ENCODE peak calls at places on chromosomes 3 and 15, in five cellular contexts. V is cardiac fibroblast, K is glutamatergic neuron, U is transverse colon, M is right atrium auricular region. N is an unnamed sample.

GRCh38 chr3:84175449-84175848 is 783.3 kb upstream of the CADM2 start:
- DNase-seq in V (no peak), K (no peak), U (no peak), M (no peak), N (no peak)

GRCh38 chr15:38072507-38073277 is 138.3 kb downstream of the TMCO5A start:
- DNase-seq in V (peak), K (peak), U (peak), M (peak), N (peak)

GRCh38 chr3:173556546-173556945 is 159.0 kb downstream of the NLGN1 start:
- DNase-seq in V (no peak), K (no peak), U (no peak), M (no peak), N (no peak)

GRCh38 chr3:34008191-34008590 is 209.8 kb downstream of the PDCD6IP start:
- DNase-seq in V (peak), K (peak), U (no peak), M (no peak), N (no peak)

GRCh38 chr3:69855436-69856162 is 116.3 kb downstream of the MITF start:
- DNase-seq in V (peak), K (no peak), U (no peak), M (no peak), N (no peak)

GRCh38 chr15:96093063-96093462 is 237.4 kb upstream of the NR2F2 start:
- DNase-seq in V (no peak), K (no peak), U (no peak), M (no peak), N (no peak)

GRCh38 chr3:81195483-81195882 is 566.0 kb downstream of the GBE1 start:
- DNase-seq in V (no peak), K (no peak), U (no peak), M (no peak), N (no peak)

GRCh38 chr3:32436816-32437189 is 45.1 kb downstream of the CMTM7 start:
- DNase-seq in V (no peak), K (no peak), U (no peak), M (no peak), N (no peak)

GRCh38 chr3:43296565-43296964 is 10.2 kb downstream of the SNRK start:
- DNase-seq in V (peak), K (no peak), U (peak), M (no peak), N (peak)

GRCh38 chr3:15330031-15330596 is 2.3 kb downstream of the SH3BP5 start:
- DNase-seq in V (peak), K (no peak), U (peak), M (peak), N (peak)

GRCh38 chr3:46463120-46463867 is 1.4 kb downstream of the LTF start:
- DNase-seq in V (no peak), K (no peak), U (no peak), M (peak), N (no peak)

GRCh38 chr3:115040673-115041286 is 106.3 kb downstream of the ZBTB20 start:
- DNase-seq in V (peak), K (peak), U (peak), M (no peak), N (peak)

GRCh38 chr3:177905895-177906511 is 630.2 kb upstream of the KCNMB2 start:
- DNase-seq in V (peak), K (no peak), U (no peak), M (no peak), N (no peak)

GRCh38 chr3:131163-131889 is 65.2 kb upstream of the CHL1 start:
- DNase-seq in V (no peak), K (no peak), U (no peak), M (no peak), N (no peak)

GRCh38 chr3:138007898-138008297 is 2.1 kb upstream of the CLDN18 start:
- DNase-seq in V (no peak), K (no peak), U (no peak), M (no peak), N (no peak)

GRCh38 chr3:90015688-90016356 is 908.4 kb downstream of the EPHA3 start:
- DNase-seq in V (peak), K (no peak), U (no peak), M (no peak), N (no peak)

GRCh38 chr3:122105626-122106025 is 50.5 kb downstream of the CD86 start:
- DNase-seq in V (peak), K (no peak), U (no peak), M (no peak), N (no peak)

GRCh38 chr3:194773666-194774455 is 88.2 kb downstream of the FAM43A start:
- DNase-seq in V (no peak), K (no peak), U (no peak), M (peak), N (no peak)

GRCh38 chr15:36079021-36079420 is 500.4 kb upstream of the CDIN1 start:
- DNase-seq in V (no peak), K (no peak), U (no peak), M (no peak), N (no peak)

GRCh38 chr3:17013050-17013449 is 128.3 kb downstream of the PLCL2 start:
- DNase-seq in V (no peak), K (peak), U (no peak), M (no peak), N (no peak)

GRCh38 chr15:100725121-100726069 is 123.0 kb downstream of the ASB7 start:
- DNase-seq in V (peak), K (no peak), U (no peak), M (no peak), N (peak)

GRCh38 chr3:1578105-1578833 is 485.4 kb downstream of the CNTN6 start:
- DNase-seq in V (no peak), K (no peak), U (no peak), M (no peak), N (no peak)

GRCh38 chr3:188090626-188091309 is 63.2 kb upstream of the LPP start:
- DNase-seq in V (no peak), K (no peak), U (no peak), M (no peak), N (no peak)

GRCh38 chr3:51975857-51976549 is 1.1 kb downstream of the ABHD14A start:
- DNase-seq in V (peak), K (peak), U (peak), M (peak), N (no peak)

GRCh38 chr3:114093001-114093350 is 36.4 kb downstream of the QTRT2 start:
- DNase-seq in V (no peak), K (no peak), U (no peak), M (no peak), N (no peak)

GRCh38 chr3:182940266-182940808 is 40.0 kb downstream of the DCUN1D1 start:
- DNase-seq in V (no peak), K (no peak), U (no peak), M (no peak), N (no peak)

GRCh38 chr3:111627092-111627491 is 31.9 kb upstream of the ZBED2 start:
- DNase-seq in V (no peak), K (no peak), U (no peak), M (no peak), N (no peak)

GRCh38 chr3:146164951-146165350 is 4.0 kb upstream of the PLOD2 start:
- DNase-seq in V (no peak), K (no peak), U (peak), M (no peak), N (no peak)

GRCh38 chr3:139037478-139037877 is 7.2 kb downstream of the PRR23C start:
- DNase-seq in V (no peak), K (no peak), U (no peak), M (no peak), N (no peak)

GRCh38 chr3:99429501-99429900 is 208.9 kb upstream of the COL8A1 start:
- DNase-seq in V (no peak), K (no peak), U (no peak), M (no peak), N (no peak)

GRCh38 chr15:85730001-85730820 is 64.5 kb downstream of the KLHL25 start:
- DNase-seq in V (peak), K (peak), U (no peak), M (no peak), N (peak)

GRCh38 chr15:101027273-101027901 is 108.2 kb downstream of the LRRK1 start:
- DNase-seq in V (no peak), K (no peak), U (peak), M (peak), N (no peak)

GRCh38 chr3:26350853-26351252 is 271.7 kb upstream of the LRRC3B start:
- DNase-seq in V (no peak), K (no peak), U (no peak), M (no peak), N (no peak)

GRCh38 chr15:38351466-38351865 is 98.8 kb downstream of the SPRED1 start:
- DNase-seq in V (peak), K (no peak), U (no peak), M (no peak), N (no peak)

GRCh38 chr15:86830304-86830703 is 750.6 kb downstream of the AGBL1 start:
- DNase-seq in V (no peak), K (no peak), U (no peak), M (no peak), N (no peak)

GRCh38 chr3:107224001-107224596 is 153.1 kb upstream of the CCDC54 start:
- DNase-seq in V (no peak), K (no peak), U (no peak), M (no peak), N (no peak)

GRCh38 chr15:23648920-23649515 is 1.4 kb upstream of the MAGEL2 start:
- DNase-seq in V (peak), K (peak), U (peak), M (no peak), N (no peak)

GRCh38 chr15:39925112-39925830 is 5.2 kb upstream of the GPR176 start:
- DNase-seq in V (no peak), K (no peak), U (no peak), M (no peak), N (no peak)

GRCh38 chr3:134212898-134213665 is 37.6 kb downstream of the RYK start:
- DNase-seq in V (peak), K (peak), U (peak), M (peak), N (peak)

GRCh38 chr3:134214239-134214638 is 36.4 kb downstream of the RYK start:
- DNase-seq in V (no peak), K (no peak), U (no peak), M (no peak), N (no peak)

GRCh38 chr3:134216206-134216764 is 34.4 kb downstream of the RYK start:
- DNase-seq in V (no peak), K (no peak), U (no peak), M (no peak), N (no peak)

GRCh38 chr3:134216851-134217250 is 33.8 kb downstream of the RYK start:
- DNase-seq in V (no peak), K (no peak), U (no peak), M (no peak), N (no peak)

DNA sequence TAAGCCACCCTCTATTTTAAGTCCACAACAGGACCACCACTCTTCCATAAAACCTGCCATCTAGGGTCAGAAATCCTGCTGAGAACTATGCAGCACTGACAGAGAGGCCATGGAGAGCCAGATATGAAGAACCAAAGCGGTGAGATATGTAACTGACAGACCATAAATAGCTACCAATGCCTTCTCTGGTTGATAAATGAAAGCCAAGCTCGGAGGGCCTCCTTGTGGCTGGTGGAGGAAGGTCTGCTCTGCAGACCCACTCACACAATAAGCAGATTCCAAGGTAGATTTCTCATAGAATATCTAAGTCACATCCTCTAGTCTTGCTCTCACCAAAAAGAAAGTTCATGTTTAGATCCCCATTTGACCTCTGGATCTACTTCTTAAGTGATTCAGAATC is 38.9 kb downstream of the RYK start:
- DNase-seq in V (peak), K (peak), U (no peak), M (no peak), N (peak)
- TF ChIP-seq CTCF in V (peak), K (peak), U (peak), M (peak), N (peak)

GRCh38 chr3:163045945-163046344 is 1549.3 kb downstream of the OTOL1 start:
- DNase-seq in V (no peak), K (no peak), U (no peak), M (no peak), N (no peak)

GRCh38 chr3:163039636-163040035 is 1543.0 kb downstream of the OTOL1 start:
- DNase-seq in V (no peak), K (no peak), U (no peak), M (no peak), N (no peak)

DNA sequence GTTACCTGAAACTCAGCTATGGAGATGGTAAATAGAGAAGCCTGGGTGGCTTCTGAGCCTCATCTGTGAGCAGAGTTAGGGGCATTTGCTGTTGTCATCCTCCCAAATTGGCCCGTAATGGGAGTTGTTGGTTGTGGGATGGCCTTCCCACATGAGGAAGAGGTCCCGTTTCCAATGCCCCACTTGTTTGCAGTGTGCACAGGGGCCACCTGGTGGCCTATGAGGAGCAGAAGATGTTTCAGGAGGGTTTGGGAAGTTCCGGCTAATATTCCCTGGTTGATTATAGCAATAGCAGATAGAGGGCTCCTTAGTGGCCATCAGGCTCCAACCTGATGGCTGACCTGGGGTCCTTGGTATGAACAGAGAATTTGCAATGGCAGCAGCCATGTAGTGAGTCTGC is 1546.5 kb downstream of the OTOL1 start:
- DNase-seq in V (peak), K (no peak), U (no peak), M (no peak), N (no peak)
- TF ChIP-seq CTCF in V (peak), K (peak), U (peak), M (no peak), N (no peak)

DNA sequence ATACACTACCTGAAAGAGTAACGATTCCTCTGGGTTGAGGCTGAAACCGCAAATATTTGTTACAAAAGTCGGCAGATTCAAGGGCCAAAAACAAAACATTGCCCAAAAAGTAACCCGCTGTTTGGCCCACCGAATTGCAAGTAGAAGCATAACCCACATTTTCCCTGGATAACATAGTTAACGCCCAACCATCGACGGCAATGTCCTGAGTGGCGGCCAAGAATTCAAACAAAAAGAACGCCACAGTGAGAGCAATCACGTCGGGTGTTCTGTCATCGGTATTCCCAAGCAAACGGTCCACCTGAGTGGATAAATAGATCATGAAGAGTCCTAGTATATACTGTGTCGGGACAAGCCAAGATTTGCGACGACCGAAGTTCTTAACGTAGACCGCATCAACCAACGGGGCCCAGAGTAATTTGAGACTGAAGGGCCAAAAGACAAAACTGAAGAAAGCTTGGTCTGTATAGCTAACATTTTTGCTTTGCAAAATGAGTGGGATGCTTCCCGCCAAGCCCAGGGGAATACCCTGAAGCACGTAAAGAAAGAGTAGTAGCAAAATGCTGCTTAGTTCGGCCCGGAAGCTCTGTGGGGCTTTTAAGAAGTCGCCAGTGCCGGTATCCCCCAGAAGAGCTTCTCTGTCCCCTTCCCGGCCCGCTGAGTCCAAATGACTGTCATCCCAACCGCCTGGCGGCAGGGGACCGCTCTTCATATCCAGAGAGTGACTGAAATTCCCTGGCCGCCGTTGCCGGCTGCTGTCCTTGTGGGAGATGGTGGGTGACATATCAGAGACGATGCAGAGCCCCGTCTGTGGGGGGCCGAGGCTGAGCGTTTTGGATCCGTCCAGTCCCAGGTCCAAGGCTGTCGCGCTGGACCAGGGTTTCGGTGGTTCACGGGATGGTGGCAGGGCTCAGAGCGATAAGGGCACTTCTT is 747 bp downstream of the SLC33A1 start:
- DNase-seq in V (peak), K (peak), U (peak), M (no peak), N (peak)
- TF ChIP-seq CTCF in V (peak), K (peak), U (no peak), M (no peak), N (no peak)

GRCh38 chr3:149291178-149291577 is 42.3 kb downstream of the TM4SF18 start:
- DNase-seq in V (no peak), K (no peak), U (no peak), M (no peak), N (peak)
- TF ChIP-seq CTCF in V (peak), K (peak), U (no peak), M (no peak), N (peak)

DNA sequence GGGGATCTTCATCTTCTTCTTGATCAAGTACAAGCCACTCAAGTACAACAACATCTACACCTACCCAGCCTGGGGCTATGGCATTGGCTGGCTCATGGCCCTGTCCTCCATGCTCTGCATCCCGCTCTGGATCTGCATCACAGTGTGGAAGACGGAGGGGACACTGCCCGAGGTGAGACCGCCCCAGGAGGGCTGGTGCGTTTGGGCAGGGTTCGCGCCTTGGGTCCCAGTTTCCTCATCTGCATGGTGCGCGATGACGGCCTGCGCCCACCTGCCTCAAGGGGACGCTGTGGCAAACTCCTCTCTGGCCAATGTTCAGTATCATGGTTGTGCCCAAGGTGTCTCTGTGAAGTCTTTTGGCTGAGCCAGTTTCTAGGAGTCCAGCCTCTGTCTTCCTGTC is 57.5 kb upstream of the SLC6A1 start:
- DNase-seq in V (no peak), K (peak), U (no peak), M (no peak), N (no peak)
- TF ChIP-seq CTCF in V (no peak), K (no peak), U (no peak), M (no peak), N (no peak)

N was measured in GM20000.